ENCODE peak calls at places on chromosome 3, in nine cellular contexts. N is psoas muscle, K is thoracic aorta, V is lung, B is neural progenitor cell, C is A549, H is GM23248, I is cardiac muscle cell, J is esophagus squamous epithelium. O is an unnamed sample.

GRCh38 chr3:67529337-67529736 is 125.1 kb downstream of the SUCLG2 start:
- DNase-seq in V (no peak), J (no peak), H (no peak), K (no peak), I (peak; percentile 9), C (no peak), N (no peak), B (no peak), O (no peak)

GRCh38 chr3:43296565-43296964 is 10.2 kb downstream of the SNRK start:
- DNase-seq in K (no peak), N (no peak), V (no peak), I (peak; percentile 48), H (peak; percentile 57), C (no peak), J (no peak), B (no peak), O (no peak)

GRCh38 chr3:31908391-31909097 is 72.5 kb downstream of the OSBPL10 start:
- DNase-seq in N (no peak), C (peak; percentile 14), H (peak; percentile 32), J (no peak), K (no peak), I (no peak), B (no peak), V (no peak), O (no peak)

GRCh38 chr3:142896201-142896755 is 7.4 kb upstream of the PCOLCE2 start:
- DNase-seq in N (no peak), K (no peak), H (peak; percentile 90), J (no peak), B (no peak), V (no peak), C (peak; percentile 40), I (peak; percentile 27), O (no peak)

GRCh38 chr3:150793641-150794040 is 30.7 kb upstream of the SIAH2 start:
- DNase-seq in N (no peak), B (no peak), V (no peak), I (no peak), C (no peak), K (no peak), H (no peak), J (no peak), O (no peak)

GRCh38 chr3:148238421-148238821 is 459.3 kb upstream of the AGTR1 start:
- DNase-seq in N (no peak), V (no peak), K (no peak), C (no peak), H (peak; percentile 18), J (no peak), I (no peak), B (no peak), O (no peak)

GRCh38 chr3:45958333-45958791 is 15.1 kb downstream of the CXCR6 start:
- DNase-seq in B (no peak), V (no peak), J (no peak), C (no peak), H (peak; percentile 95), K (no peak), I (no peak), N (peak; percentile 43), O (no peak)

GRCh38 chr3:5376761-5377160 is 189.3 kb downstream of the EDEM1 start:
- DNase-seq in B (peak; percentile 49), J (no peak), K (no peak), I (no peak), V (no peak), C (no peak), N (no peak), H (no peak), O (peak; percentile 82)

GRCh38 chr3:141448606-141449216 is 38.1 kb upstream of the RASA2 start:
- DNase-seq in B (no peak), H (peak; percentile 73), I (no peak), V (no peak), N (no peak), J (no peak), C (no peak), K (no peak), O (no peak)

GRCh38 chr3:29347412-29347811 is 66.5 kb downstream of the RBMS3 start:
- DNase-seq in K (no peak), B (no peak), H (no peak), C (no peak), V (no peak), N (no peak), I (no peak), J (no peak), O (no peak)

GRCh38 chr3:125356140-125357026 is 18.7 kb downstream of the ZNF148 start:
- DNase-seq in B (no peak), N (no peak), I (no peak), V (no peak), J (no peak), H (peak; percentile 39), K (no peak), C (no peak), O (no peak)

GRCh38 chr3:125358923-125359322 is 16.2 kb downstream of the ZNF148 start:
- DNase-seq in B (no peak), J (no peak), I (no peak), V (no peak), H (no peak), K (no peak), N (no peak), C (no peak), O (no peak)

GRCh38 chr3:125359700-125360099 is 15.4 kb downstream of the ZNF148 start:
- DNase-seq in H (no peak), B (no peak), V (no peak), C (no peak), N (no peak), J (no peak), I (no peak), K (no peak), O (no peak)

GRCh38 chr3:125357837-125358236 is 17.3 kb downstream of the ZNF148 start:
- DNase-seq in K (no peak), H (peak; percentile 26), J (no peak), C (no peak), B (no peak), N (no peak), V (no peak), I (no peak), O (no peak)

DNA sequence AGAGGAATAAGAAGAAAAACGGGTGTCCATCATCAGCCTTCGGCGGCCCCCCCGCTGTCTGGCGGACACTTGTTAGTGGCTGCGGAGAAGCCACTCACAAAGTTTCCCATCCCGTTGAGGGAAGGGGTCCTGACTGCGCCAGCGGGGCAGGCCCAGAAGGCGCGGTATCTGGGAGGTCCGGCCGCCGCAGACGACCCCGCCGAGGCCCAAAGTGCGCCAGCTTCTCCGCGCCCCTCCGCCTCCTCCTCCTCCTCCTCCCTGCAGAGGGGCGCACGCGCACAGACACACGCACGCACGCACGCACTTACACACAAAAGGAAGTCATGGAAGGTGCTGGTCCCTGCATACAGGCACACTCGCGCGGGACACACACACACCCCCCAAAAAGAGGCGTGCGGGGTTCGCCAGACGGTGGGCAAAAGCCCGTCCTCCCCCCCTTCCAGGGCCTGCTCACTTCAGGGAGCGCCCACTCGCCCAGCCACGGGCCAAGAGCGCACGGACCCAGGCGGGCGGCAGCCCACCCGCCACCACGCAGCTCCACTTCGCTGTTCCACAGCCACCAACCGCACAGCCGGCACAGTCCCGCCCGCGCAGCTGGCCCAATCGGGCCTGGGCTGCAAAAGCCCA is 18.0 kb downstream of the ZNF148 start:
- DNase-seq in N (peak; percentile 50), B (peak; percentile 54), J (no peak), C (peak; percentile 53), K (no peak), V (peak; percentile 38), I (peak; percentile 44), H (peak; percentile 70), O (peak; percentile 33)
- H3K4me3 ChIP-seq in N (peak overlapping the region; percentile 75), B (peak overlapping the region; percentile 35), J (peak overlapping the region; percentile 74), C (peak overlapping the region; percentile 66), K (peak overlapping the region; percentile 88), V (peak overlapping the region; percentile 80), I (peak overlapping the region; percentile 27), H (peak overlapping the region; percentile 77), O (peak overlapping the region; percentile 63)

GRCh38 chr3:149655826-149656599 is 1.8 kb downstream of the WWTR1 start:
- DNase-seq in K (no peak), B (no peak), H (peak; percentile 62), C (peak; percentile 33), N (no peak), I (no peak), J (no peak), V (no peak), O (no peak)
- H3K4me1 ChIP-seq in K (peaks cover 58% of the 10 kb centered on the region), B (no peaks in the 10 kb centered on the region), H (peaks cover 38% of the 10 kb centered on the region), C (peaks cover 60% of the 10 kb centered on the region), N (peaks cover 26% of the 10 kb centered on the region), I (peaks cover 28% of the 10 kb centered on the region), J (peaks cover 33% of the 10 kb centered on the region), V (peaks cover 9% of the 10 kb centered on the region), O (peaks cover 24% of the 10 kb centered on the region)

GRCh38 chr3:156497326-156497725 is 57.6 kb downstream of the SSR3 start:
- DNase-seq in B (no peak), V (no peak), K (no peak), C (no peak), J (no peak), N (no peak), H (peak; percentile 40), I (no peak), O (no peak)
- H3K27ac ChIP-seq in B (no peak overlapping the region), V (no peak overlapping the region), K (no peak overlapping the region), C (no peak overlapping the region), J (no peak overlapping the region), N (no peak overlapping the region), H (peak overlapping the region; percentile 18), I (no peak overlapping the region), O (no peak overlapping the region)

GRCh38 chr3:195662-196061 is 901 bp upstream of the CHL1 start:
- DNase-seq in N (no peak), H (no peak), B (peak; percentile 13), C (no peak), J (no peak), I (no peak), K (no peak), V (no peak), O (no peak)

GRCh38 chr3:197154-197855 is 742 bp downstream of the CHL1 start:
- DNase-seq in B (peak; percentile 62), C (peak; percentile 7), V (no peak), J (no peak), N (peak; percentile 24), H (no peak), K (no peak), I (no peak), O (no peak)

GRCh38 chr3:197891-198491 is 1.4 kb downstream of the CHL1 start:
- DNase-seq in C (peak; percentile 5), V (no peak), B (peak; percentile 38), I (no peak), J (no peak), K (no peak), H (no peak), N (no peak), O (no peak)

GRCh38 chr3:194421-194820 is 2.1 kb upstream of the CHL1 start:
- DNase-seq in K (no peak), J (no peak), N (no peak), B (no peak), C (no peak), I (no peak), H (no peak), V (no peak), O (no peak)

DNA sequence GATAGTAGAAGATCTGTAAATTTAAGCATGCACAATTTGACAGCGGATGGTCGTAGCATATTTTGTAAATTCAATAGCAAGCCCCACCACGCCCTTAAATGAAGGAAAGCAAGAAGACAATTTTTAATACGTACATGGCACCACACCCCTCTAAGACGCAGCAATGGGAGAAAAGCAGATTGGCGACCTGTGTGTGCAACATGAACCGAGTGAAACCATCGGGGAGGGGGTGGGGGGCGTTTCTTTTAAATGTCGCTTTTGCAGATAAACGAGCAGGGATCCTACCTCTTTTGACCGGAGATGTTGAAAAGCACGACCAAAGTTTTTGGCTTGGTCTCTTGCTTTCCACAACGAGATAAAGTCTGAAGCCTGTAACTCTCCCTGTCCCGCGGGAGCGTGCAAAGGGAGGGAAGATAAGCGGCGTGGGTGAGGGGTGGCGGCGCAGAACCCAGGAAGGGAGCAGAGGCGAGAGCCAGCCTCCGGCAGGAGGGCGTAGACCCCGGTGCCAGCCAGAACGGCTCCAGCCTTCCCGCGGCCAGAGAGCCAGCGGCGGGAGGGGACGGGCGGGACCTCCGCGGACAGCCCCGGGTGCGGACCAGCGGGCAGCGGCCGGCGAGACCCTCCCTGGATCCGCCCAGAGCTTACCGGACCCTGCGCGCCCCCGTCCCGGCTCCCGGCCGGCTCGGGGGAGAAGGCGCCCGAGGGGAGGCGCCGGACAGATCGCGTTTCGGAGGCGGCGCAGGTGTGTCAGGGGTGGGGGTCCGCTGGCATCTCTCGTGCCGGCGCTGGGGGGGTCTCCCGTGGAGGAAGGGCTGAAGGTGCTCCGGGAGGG is at the start of gene CHL1:
- DNase-seq in K (no peak), B (peak; percentile 72), V (no peak), I (no peak), J (no peak), H (no peak), C (no peak), N (no peak), O (no peak)
- H3K4me3 ChIP-seq in K (peak within 1 kb of the TSS; percentile 66), B (peak within 1 kb of the TSS; percentile 59), V (peak within 1 kb of the TSS; percentile 46), I (peak within 1 kb of the TSS; percentile 37), J (peak within 1 kb of the TSS; percentile 73), H (peak within 1 kb of the TSS; percentile 27), C (peak within 1 kb of the TSS; percentile 41), N (peak within 1 kb of the TSS; percentile 64), O (peak within 1 kb of the TSS; percentile 50)

O was measured in stomach.